ENCODE peak calls at places on chromosome 21, in seven cellular contexts. N is psoas muscle, T is NB4, F is Right ventricle myocardium superior, R is ACHN, D is HuH-7.5, L is endothelial cell of umbilical vein. Z is an unnamed sample.

GRCh38 chr21:35895598-35895997 is 164.7 kb downstream of the SETD4 start:
- DNase-seq in R (no peak), F (no peak), N (no peak), T (no peak), D (no peak), L (no peak), Z (no peak)

GRCh38 chr21:44354001-44354405 is 582 bp downstream of the TRPM2 start:
- DNase-seq in L (no peak), D (no peak), F (peak), R (no peak), T (peak), N (peak), Z (no peak)

GRCh38 chr21:33059319-33059894 is 10.5 kb upstream of the OLIG1 start:
- DNase-seq in N (no peak), D (no peak), L (no peak), R (no peak), T (peak), F (peak), Z (peak)

GRCh38 chr21:24217141-24217540 is 1390.1 kb downstream of the MRPL39 start:
- DNase-seq in N (no peak), L (no peak), R (no peak), T (no peak), D (no peak), F (no peak), Z (no peak)

GRCh38 chr21:45306832-45307571 is 19.3 kb upstream of the POFUT2 start:
- DNase-seq in F (peak), T (peak), D (no peak), R (no peak), L (no peak), N (peak), Z (peak)

GRCh38 chr21:29730281-29730680 is 209.5 kb downstream of the GRIK1 start:
- DNase-seq in L (no peak), N (no peak), D (no peak), F (no peak), T (no peak), R (no peak), Z (no peak)

GRCh38 chr21:35619184-35619583 is 441.1 kb downstream of the SETD4 start:
- DNase-seq in T (peak), L (peak), R (peak), N (no peak), D (no peak), F (no peak), Z (no peak)

GRCh38 chr21:14673649-14674048 is 127.5 kb upstream of the SAMSN1 start:
- DNase-seq in F (no peak), D (peak), T (no peak), N (no peak), L (no peak), R (no peak), Z (no peak)

GRCh38 chr21:45052960-45053359 is 21.4 kb upstream of the ADARB1 start:
- DNase-seq in L (no peak), R (no peak), T (no peak), N (no peak), D (no peak), F (no peak), Z (no peak)

Z was measured in pons.